ENCODE peak calls at places on chromosomes 12 and 14, in nine cellular contexts. D is GM23338, P is PC-3, N is pancreas, Z is heart right ventricle, O is upper lobe of right lung, R is IMR-90, H is lung, W is foreskin keratinocyte. S is an unnamed sample.
A peak's percentile ranks its signal among the peaks of the same experiment; 100 is the strongest.

GRCh38 chr12:96120359-96121100 is 73.6 kb upstream of the ELK3 start:
- ATAC-seq in D (peak; percentile 87), P (no peak), N (peak; percentile 60), Z (peak; percentile 57), O (peak; percentile 97), R (peak; percentile 32), H (peak; percentile 53), W (no peak), S (no peak)

GRCh38 chr14:75183225-75183624 is 6.8 kb upstream of the TMED10 start:
- ATAC-seq in D (no peak), P (no peak), N (no peak), Z (no peak), O (peak; percentile 13), R (peak; percentile 30), H (no peak), W (no peak), S (no peak)

GRCh38 chr12:52691076-52691764 is 11.0 kb upstream of the KRT1 start:
- ATAC-seq in D (peak; percentile 83), P (no peak), N (peak; percentile 61), Z (no peak), O (peak; percentile 48), R (no peak), H (peak; percentile 5), W (peak; percentile 20), S (peak; percentile 29)

GRCh38 chr14:90179809-90180779 is 76.3 kb upstream of the PSMC1 start:
- ATAC-seq in D (no peak), P (no peak), N (no peak), Z (peak; percentile 72), O (no peak), R (no peak), H (no peak), W (no peak), S (no peak)

GRCh38 chr14:90632451-90632850 is 183.8 kb downstream of the TTC7B start:
- ATAC-seq in D (no peak), P (no peak), N (no peak), Z (no peak), O (no peak), R (no peak), H (no peak), W (no peak), S (no peak)

GRCh38 chr12:47273191-47273626 is 193.4 kb upstream of the AMIGO2 start:
- ATAC-seq in D (no peak), P (no peak), N (no peak), Z (no peak), O (no peak), R (no peak), H (no peak), W (no peak), S (no peak)

GRCh38 chr12:22828059-22828458 is 203.1 kb downstream of the ETNK1 start:
- ATAC-seq in D (no peak), P (no peak), N (no peak), Z (no peak), O (no peak), R (no peak), H (no peak), W (no peak), S (no peak)

GRCh38 chr12:19792028-19792427 is 352.7 kb downstream of the AEBP2 start:
- ATAC-seq in D (no peak), P (no peak), N (no peak), Z (no peak), O (no peak), R (no peak), H (no peak), W (no peak), S (no peak)

GRCh38 chr12:67161322-67161918 is 107.7 kb upstream of the CAND1 start:
- ATAC-seq in D (peak; percentile 71), P (peak; percentile 29), N (peak; percentile 76), Z (no peak), O (peak; percentile 80), R (peak; percentile 75), H (no peak), W (peak; percentile 35), S (no peak)

GRCh38 chr14:100140452-100141132 is 18.9 kb downstream of the DEGS2 start:
- ATAC-seq in D (peak; percentile 89), P (no peak), N (no peak), Z (no peak), O (peak; percentile 49), R (peak; percentile 34), H (no peak), W (peak; percentile 25), S (no peak)

GRCh38 chr12:50188280-50188781 is 21.2 kb upstream of the CERS5 start:
- ATAC-seq in D (no peak), P (no peak), N (peak; percentile 59), Z (peak; percentile 21), O (peak; percentile 47), R (peak; percentile 15), H (no peak), W (no peak), S (peak; percentile 76)

GRCh38 chr14:20760950-20761349 is 7.3 kb upstream of the EDDM3B start:
- ATAC-seq in D (no peak), P (no peak), N (no peak), Z (no peak), O (no peak), R (no peak), H (no peak), W (peak; percentile 49), S (no peak)

DNA sequence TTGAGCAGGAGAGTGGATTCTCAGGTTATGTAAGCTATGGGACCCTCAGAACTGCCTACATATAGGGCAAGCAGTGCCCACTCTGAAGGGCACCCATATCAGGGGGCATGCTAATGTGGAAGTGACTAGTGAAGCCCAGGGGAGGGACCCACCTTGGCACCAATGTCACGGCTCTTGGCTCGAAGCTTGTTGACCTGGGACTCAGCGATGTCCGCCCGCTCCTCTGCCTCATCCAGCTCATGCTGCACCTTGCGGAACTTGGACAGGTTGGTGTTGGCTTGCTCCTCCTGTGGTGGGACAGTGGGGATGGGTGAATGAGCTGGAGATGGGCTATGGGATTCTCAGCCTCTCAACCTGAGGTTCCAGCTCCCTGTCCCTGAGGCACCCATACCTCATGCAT is 5.4 kb downstream of the CMTM5 start:
- ATAC-seq in D (no peak), P (no peak), N (no peak), Z (no peak), O (no peak), R (no peak), H (no peak), W (no peak), S (no peak)
- H3K27ac ChIP-seq in D (no peak overlapping the region), P (no peak overlapping the region), N (no peak overlapping the region), Z (no peak overlapping the region), O (no peak overlapping the region), R (no peak overlapping the region), H (no peak overlapping the region), W (no peak overlapping the region), S (no peak overlapping the region)

DNA sequence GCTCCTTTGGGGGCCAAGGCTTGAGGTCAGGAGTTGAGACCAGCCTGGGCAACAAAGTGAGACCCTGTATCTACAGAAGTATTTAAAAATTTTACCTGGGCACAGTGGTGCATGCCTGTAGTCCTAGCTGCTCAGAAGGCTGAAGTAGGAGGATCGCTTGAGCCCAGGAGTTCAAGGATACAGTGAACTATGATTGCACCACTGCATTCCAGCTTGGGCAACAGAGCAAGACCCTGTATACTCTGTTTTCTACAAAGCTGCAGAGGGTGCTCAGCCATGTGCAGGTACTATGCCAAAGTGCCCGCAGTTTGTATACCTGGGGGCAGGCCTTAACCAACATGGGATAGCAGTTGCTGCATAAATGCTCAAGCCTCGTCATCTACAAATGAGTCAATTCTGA is 26.8 kb upstream of the CDKL1 start:
- ATAC-seq in D (no peak), P (no peak), N (no peak), Z (no peak), O (no peak), R (no peak), H (no peak), W (no peak), S (no peak)
- TF ChIP-seq CTCF in D (no peak), P (no peak), N (no peak), Z (no peak), O (no peak), R (no peak), H (no peak), W (no peak), S (no peak)

GRCh38 chr12:31342314-31342713 is 16.4 kb upstream of the SINHCAF start:
- ATAC-seq in D (no peak), P (no peak), N (no peak), Z (no peak), O (no peak), R (no peak), H (no peak), W (no peak), S (no peak)
- H3K27ac ChIP-seq in D (peak overlapping the region; percentile 69), P (no peak overlapping the region), N (no peak overlapping the region), Z (no peak overlapping the region), O (no peak overlapping the region), R (no peak overlapping the region), H (no peak overlapping the region), W (no peak overlapping the region), S (no peak overlapping the region)

GRCh38 chr12:27243804-27244679 is at the start of gene STK38L:
- ATAC-seq in D (peak; percentile 97), P (peak; percentile 94), N (peak; percentile 99), Z (peak; percentile 99), O (peak; percentile 99), R (peak; percentile 99), H (peak; percentile 100), W (peak; percentile 97), S (peak; percentile 95)
- TF ChIP-seq CTCF in D (peak; percentile 25), P (peak; percentile 51), N (no peak), Z (peak; percentile 9), O (peak; percentile 31), R (peak; percentile 49), H (no peak), W (peak; percentile 55), S (peak; percentile 61)

GRCh38 chr14:97426776-97427175 is 629.6 kb downstream of the VRK1 start:
- ATAC-seq in D (no peak), P (no peak), N (no peak), Z (no peak), O (no peak), R (no peak), H (no peak), W (no peak), S (no peak)
- H3K27ac ChIP-seq in D (no peak overlapping the region), P (no peak overlapping the region), N (no peak overlapping the region), Z (no peak overlapping the region), O (no peak overlapping the region), R (no peak overlapping the region), H (no peak overlapping the region), W (no peak overlapping the region), S (no peak overlapping the region)

DNA sequence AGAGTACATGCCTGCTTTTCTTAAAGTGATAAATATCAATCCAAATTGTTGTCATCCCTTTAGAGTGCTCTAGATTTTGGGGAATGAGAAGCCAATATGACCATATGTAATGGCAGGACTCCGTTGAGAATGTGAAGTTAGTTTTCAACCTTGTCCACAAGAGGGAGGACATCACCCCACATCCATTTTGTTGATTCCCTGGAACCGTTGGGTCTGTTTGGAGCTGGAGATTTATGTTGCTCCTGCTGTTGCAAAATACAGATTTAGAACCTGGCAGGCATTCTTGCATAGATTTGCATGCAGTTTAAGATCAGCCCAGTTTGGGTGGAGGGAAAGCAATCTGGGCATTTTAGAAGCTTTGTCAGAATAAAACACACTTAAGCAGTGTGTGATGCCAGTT is 620.1 kb downstream of the NRXN3 start:
- ATAC-seq in D (peak; percentile 77), P (no peak), N (no peak), Z (no peak), O (no peak), R (no peak), H (no peak), W (no peak), S (no peak)
- TF ChIP-seq CTCF in D (peak; percentile 58), P (peak; percentile 37), N (no peak), Z (no peak), O (no peak), R (no peak), H (no peak), W (peak; percentile 11), S (no peak)

GRCh38 chr12:39912211-39912980 is 193.5 kb downstream of the SLC2A13 start:
- ATAC-seq in D (no peak), P (peak; percentile 99), N (peak; percentile 100), Z (no peak), O (peak; percentile 98), R (no peak), H (peak; percentile 91), W (peak; percentile 41), S (no peak)
- H3K27ac ChIP-seq in D (no peak overlapping the region), P (no peak overlapping the region), N (no peak overlapping the region), Z (no peak overlapping the region), O (peak overlapping the region; percentile 4), R (no peak overlapping the region), H (no peak overlapping the region), W (no peak overlapping the region), S (no peak overlapping the region)